ENCODE peak calls at places on chromosomes 7 and 10, in five cellular contexts. R, M, P, U and N are unnamed samples.

GRCh38 chr7:3979956-3980643 is 679.0 kb downstream of the SDK1 start:
- DNase-seq in P (no peak), M (no peak), R (no peak), U (no peak), N (no peak)

GRCh38 chr7:102892631-102893278 is 20.0 kb upstream of the LRRC17 start:
- DNase-seq in U (peak; percentile 34), P (no peak), M (no peak), R (no peak), N (no peak)

GRCh38 chr7:103765891-103766290 is 223.6 kb downstream of the RELN start:
- DNase-seq in U (no peak), M (no peak), P (no peak), R (no peak), N (no peak)

GRCh38 chr7:32803742-32804141 is 87.8 kb downstream of the KBTBD2 start:
- DNase-seq in U (no peak), M (no peak), R (no peak), P (no peak), N (no peak)

GRCh38 chr7:66183700-66184099 is 21.4 kb upstream of the TPST1 start:
- DNase-seq in U (peak; percentile 86), R (no peak), P (no peak), M (no peak), N (peak; percentile 85)

GRCh38 chr10:28845009-28845682 is 167.8 kb downstream of the BAMBI start:
- DNase-seq in M (no peak), U (peak; percentile 24), R (no peak), P (no peak), N (no peak)

GRCh38 chr7:100435401-100436304 is 644 bp downstream of the PPP1R35 start:
- DNase-seq in M (peak; percentile 16), P (peak; percentile 64), U (peak; percentile 37), R (peak; percentile 45), N (peak; percentile 46)

GRCh38 chr10:74863508-74863907 is 37.1 kb downstream of the KAT6B start:
- DNase-seq in M (no peak), U (peak; percentile 44), R (no peak), P (no peak), N (no peak)

GRCh38 chr7:132066776-132067175 is 509.5 kb downstream of the PLXNA4 start:
- DNase-seq in R (no peak), M (no peak), U (peak; percentile 64), P (no peak), N (peak; percentile 36)

GRCh38 chr10:71797533-71798307 is 24.4 kb upstream of the VSIR start:
- DNase-seq in U (no peak), M (no peak), P (no peak), R (no peak), N (no peak)

GRCh38 chr7:139681812-139682135 is 96.0 kb downstream of the HIPK2 start:
- DNase-seq in R (no peak), U (no peak), P (no peak), M (no peak), N (no peak)

GRCh38 chr7:44607141-44608068 is 978 bp downstream of the OGDH start:
- DNase-seq in M (no peak), P (no peak), U (no peak), R (no peak), N (no peak)

GRCh38 chr7:18866359-18867036 is 250.9 kb downstream of the TWIST1 start:
- DNase-seq in M (no peak), U (peak; percentile 98), P (no peak), R (no peak), N (peak; percentile 85)

GRCh38 chr7:32037650-32038198 is 32.5 kb downstream of the PDE1C start:
- DNase-seq in P (no peak), U (no peak), R (no peak), M (no peak), N (no peak)

GRCh38 chr10:85601526-85601925 is 765.1 kb downstream of the GRID1 start:
- DNase-seq in R (no peak), U (no peak), M (no peak), P (no peak), N (no peak)